ENCODE peak calls at places on chromosomes 13 and 19, in nine cellular contexts. H is pancreas; I is RWPE1; P is neural progenitor cell; U is body of pancreas; D is spleen; M is GM12878; X is CD8-positive, alpha-beta memory T cell; L is PC-3. O is an unnamed sample.

GRCh38 chr13:45781553-45782326 is 69.8 kb downstream of the SIAH3 start:
- DNase-seq in H (peak), I (peak), P (no peak), U (peak), D (no peak), M (no peak), X (no peak), L (peak), O (no peak)

GRCh38 chr19:33440241-33440640 is 66.7 kb downstream of the CEBPG start:
- DNase-seq in H (no peak), I (no peak), P (no peak), U (no peak), D (peak), M (no peak), X (peak), L (no peak), O (no peak)

GRCh38 chr19:16262618-16263017 is 62.0 kb upstream of the KLF2 start:
- DNase-seq in H (peak), I (no peak), P (no peak), U (peak), D (no peak), M (no peak), X (no peak), L (no peak), O (peak)

GRCh38 chr19:49613374-49613773 is 22.4 kb downstream of the PRR12 start:
- DNase-seq in H (peak), I (no peak), P (no peak), U (peak), D (no peak), M (no peak), X (no peak), L (peak), O (no peak)

GRCh38 chr19:10587022-10587838 is at the start of gene AP1M2:
- DNase-seq in H (peak), I (no peak), P (no peak), U (peak), D (no peak), M (no peak), X (no peak), L (peak), O (no peak)

GRCh38 chr13:65889368-65889767 is 1340.8 kb downstream of the PCDH9 start:
- DNase-seq in H (no peak), I (no peak), P (no peak), U (no peak), D (no peak), M (no peak), X (no peak), L (peak), O (no peak)

GRCh38 chr13:32001392-32001768 is 30.2 kb upstream of the FRY start:
- DNase-seq in H (peak), I (peak), P (peak), U (peak), D (no peak), M (no peak), X (no peak), L (peak), O (no peak)

GRCh38 chr13:33279898-33280549 is 5.5 kb downstream of the STARD13 start:
- DNase-seq in H (no peak), I (peak), P (no peak), U (no peak), D (no peak), M (no peak), X (no peak), L (peak), O (no peak)

GRCh38 chr13:113457510-113457909 is 4.2 kb upstream of the ADPRHL1 start:
- DNase-seq in H (no peak), I (no peak), P (no peak), U (no peak), D (no peak), M (no peak), X (no peak), L (no peak), O (no peak)

GRCh38 chr13:38394777-38395504 is 45.3 kb downstream of the UFM1 start:
- DNase-seq in H (no peak), I (no peak), P (no peak), U (no peak), D (no peak), M (no peak), X (no peak), L (peak), O (no peak)

GRCh38 chr13:41812851-41813250 is 148.1 kb downstream of the VWA8 start:
- DNase-seq in H (no peak), I (no peak), P (no peak), U (no peak), D (no peak), M (peak), X (no peak), L (no peak), O (no peak)

GRCh38 chr19:2988568-2988967 is 11.2 kb downstream of the TLE6 start:
- DNase-seq in H (no peak), I (no peak), P (no peak), U (no peak), D (no peak), M (no peak), X (no peak), L (no peak), O (no peak)

GRCh38 chr13:44362394-44363040 is 11.1 kb upstream of the SERP2 start:
- DNase-seq in H (no peak), I (no peak), P (no peak), U (no peak), D (no peak), M (no peak), X (no peak), L (no peak), O (no peak)

GRCh38 chr19:56174550-56174949 is 1.3 kb upstream of the GALP start:
- DNase-seq in H (no peak), I (no peak), P (no peak), U (no peak), D (no peak), M (no peak), X (no peak), L (no peak), O (no peak)

GRCh38 chr13:47459512-47459911 is 541.6 kb downstream of the SUCLA2 start:
- DNase-seq in H (no peak), I (no peak), P (peak), U (no peak), D (no peak), M (no peak), X (no peak), L (peak), O (no peak)

GRCh38 chr19:10861118-10861651 is 10.2 kb upstream of the CARM1 start:
- DNase-seq in H (no peak), I (no peak), P (peak), U (peak), D (no peak), M (no peak), X (no peak), L (peak), O (no peak)

GRCh38 chr13:114225610-114226009 is 9.1 kb upstream of the CDC16 start:
- DNase-seq in H (peak), I (no peak), P (no peak), U (no peak), D (no peak), M (no peak), X (no peak), L (no peak), O (no peak)

GRCh38 chr19:39424934-39425333 is 10.8 kb downstream of the RPS16 start:
- DNase-seq in H (no peak), I (no peak), P (no peak), U (no peak), D (peak), M (no peak), X (no peak), L (no peak), O (no peak)
- H3K27ac ChIP-seq in H (no peak), I (peak), P (no peak), U (no peak), D (no peak), M (no peak), X (no peak), L (no peak), O (no peak)

GRCh38 chr19:47446534-47447469 is 24.9 kb downstream of the SLC8A2 start:
- DNase-seq in H (no peak), I (peak), P (peak), U (no peak), D (no peak), M (no peak), X (no peak), L (peak), O (no peak)

GRCh38 chr19:47445527-47445926 is 26.2 kb downstream of the SLC8A2 start:
- DNase-seq in H (no peak), I (no peak), P (no peak), U (no peak), D (no peak), M (no peak), X (no peak), L (no peak), O (no peak)

GRCh38 chr19:47447470-47448359 is 24.0 kb downstream of the SLC8A2 start:
- DNase-seq in H (no peak), I (peak), P (peak), U (no peak), D (no peak), M (no peak), X (peak), L (peak), O (no peak)

GRCh38 chr19:47444388-47444821 is 25.1 kb upstream of the MEIS3 start:
- DNase-seq in H (no peak), I (no peak), P (peak), U (no peak), D (no peak), M (no peak), X (peak), L (no peak), O (no peak)

GRCh38 chr19:47445937-47446402 is 25.7 kb downstream of the SLC8A2 start:
- DNase-seq in H (peak), I (no peak), P (peak), U (peak), D (peak), M (no peak), X (peak), L (peak), O (no peak)
- H3K27ac ChIP-seq in H (no peak), I (peak), P (no peak), U (no peak), D (no peak), M (no peak), X (no peak), L (no peak), O (no peak)

DNA sequence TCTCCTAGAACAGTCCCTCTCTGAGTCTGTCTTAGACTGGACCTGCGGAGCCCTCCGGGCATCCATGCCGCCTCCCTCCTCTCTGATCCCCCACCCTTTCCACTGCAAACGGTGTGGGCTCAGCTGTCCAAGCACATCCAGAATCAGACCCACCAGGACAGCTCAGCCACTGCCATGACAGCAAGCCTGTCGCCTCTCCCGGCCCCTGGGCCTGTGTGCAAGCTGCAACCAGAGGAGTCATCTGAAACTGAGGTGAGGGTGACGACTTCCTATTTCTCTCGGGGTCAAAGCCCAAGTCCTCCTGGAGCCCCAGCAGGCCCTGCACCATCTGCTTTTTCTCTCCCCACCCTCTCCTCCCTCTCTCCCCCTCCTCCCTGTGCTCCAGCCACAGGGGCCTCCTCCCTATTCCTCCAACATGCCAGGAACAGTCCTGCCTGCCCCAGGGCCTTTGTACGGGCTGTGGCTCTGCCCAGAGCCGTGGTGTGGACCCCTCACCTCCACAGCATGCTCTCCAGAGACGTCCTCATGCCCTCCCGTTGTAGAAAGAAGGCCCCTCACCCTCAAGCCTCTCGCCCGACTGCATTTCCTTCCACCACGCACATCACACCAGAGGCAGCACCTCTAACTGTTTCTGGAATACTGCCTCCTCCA is 23.5 kb upstream of the MYDGF start:
- DNase-seq in H (no peak), I (no peak), P (no peak), U (no peak), D (no peak), M (no peak), X (no peak), L (no peak), O (no peak)
- H3K27ac ChIP-seq in H (no peak), I (peak), P (no peak), U (no peak), D (no peak), M (no peak), X (no peak), L (peak), O (peak)

GRCh38 chr19:29675120-29675649 is 9.9 kb downstream of the PLEKHF1 start:
- DNase-seq in H (no peak), I (no peak), P (no peak), U (no peak), D (peak), M (no peak), X (no peak), L (no peak), O (no peak)

GRCh38 chr19:29678484-29679106 is 13.3 kb downstream of the PLEKHF1 start:
- DNase-seq in H (no peak), I (no peak), P (no peak), U (peak), D (peak), M (no peak), X (no peak), L (no peak), O (peak)

GRCh38 chr19:29675650-29676186 is 10.5 kb downstream of the PLEKHF1 start:
- DNase-seq in H (no peak), I (no peak), P (no peak), U (no peak), D (peak), M (no peak), X (no peak), L (no peak), O (no peak)

GRCh38 chr19:29677001-29677781 is 11.9 kb downstream of the PLEKHF1 start:
- DNase-seq in H (no peak), I (no peak), P (no peak), U (no peak), D (peak), M (no peak), X (no peak), L (no peak), O (no peak)

GRCh38 chr19:29676586-29676985 is 11.3 kb downstream of the PLEKHF1 start:
- DNase-seq in H (no peak), I (no peak), P (no peak), U (no peak), D (peak), M (no peak), X (no peak), L (no peak), O (no peak)
- H3K27ac ChIP-seq in H (no peak), I (peak), P (no peak), U (peak), D (peak), M (no peak), X (peak), L (no peak), O (peak)

GRCh38 chr19:53992211-53992610 is 774 bp downstream of the CACNG6 start:
- DNase-seq in H (no peak), I (no peak), P (no peak), U (no peak), D (no peak), M (no peak), X (no peak), L (no peak), O (no peak)
- H3K27ac ChIP-seq in H (no peak), I (no peak), P (no peak), U (no peak), D (no peak), M (no peak), X (no peak), L (no peak), O (no peak)

GRCh38 chr19:40802300-40803169 is 3.5 kb downstream of the EGLN2 start:
- DNase-seq in H (no peak), I (no peak), P (no peak), U (peak), D (peak), M (no peak), X (no peak), L (no peak), O (peak)

GRCh38 chr19:40800339-40800996 is 1.5 kb downstream of the EGLN2 start:
- DNase-seq in H (no peak), I (no peak), P (no peak), U (no peak), D (peak), M (no peak), X (no peak), L (no peak), O (no peak)

GRCh38 chr19:40799558-40800338 is 757 bp downstream of the EGLN2 start:
- DNase-seq in H (peak), I (no peak), P (peak), U (peak), D (peak), M (no peak), X (peak), L (no peak), O (no peak)

GRCh38 chr19:40801449-40802299 is 2.7 kb downstream of the EGLN2 start:
- DNase-seq in H (no peak), I (no peak), P (no peak), U (no peak), D (no peak), M (no peak), X (no peak), L (no peak), O (no peak)

DNA sequence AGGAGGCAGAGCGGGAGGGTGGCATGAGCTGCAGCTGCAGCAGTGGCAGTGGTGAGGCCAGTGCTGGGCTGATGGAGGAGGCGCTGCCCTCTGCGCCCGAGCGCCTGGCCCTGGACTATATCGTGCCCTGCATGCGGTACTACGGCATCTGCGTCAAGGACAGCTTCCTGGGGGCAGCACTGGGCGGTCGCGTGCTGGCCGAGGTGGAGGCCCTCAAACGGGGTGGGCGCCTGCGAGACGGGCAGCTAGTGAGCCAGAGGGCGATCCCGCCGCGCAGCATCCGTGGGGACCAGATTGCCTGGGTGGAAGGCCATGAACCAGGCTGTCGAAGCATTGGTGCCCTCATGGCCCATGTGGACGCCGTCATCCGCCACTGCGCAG is 2.0 kb downstream of the EGLN2 start:
- DNase-seq in H (no peak), I (no peak), P (no peak), U (no peak), D (peak), M (no peak), X (no peak), L (no peak), O (no peak)
- H3K27ac ChIP-seq in H (no peak), I (peak), P (no peak), U (no peak), D (peak), M (no peak), X (peak), L (no peak), O (peak)

GRCh38 chr13:100673376-100673830 is 1.2 kb downstream of the TMTC4 start:
- DNase-seq in H (peak), I (no peak), P (peak), U (no peak), D (peak), M (no peak), X (no peak), L (no peak), O (no peak)
- H3K27ac ChIP-seq in H (peak), I (peak), P (no peak), U (peak), D (peak), M (peak), X (no peak), L (peak), O (peak)

GRCh38 chr19:12626958-12627357 is 16.2 kb downstream of the ZNF791 start:
- DNase-seq in H (no peak), I (no peak), P (no peak), U (no peak), D (no peak), M (no peak), X (no peak), L (no peak), O (no peak)
- H3K27ac ChIP-seq in H (no peak), I (no peak), P (no peak), U (no peak), D (no peak), M (no peak), X (no peak), L (no peak), O (no peak)

O was measured in right atrium auricular region.